ENCODE peak calls at places on chromosomes 13 and 19, in ten cellular contexts. One of them, this sample, is unnamed.

GRCh38 chr19:41699968-41700323 is 8.5 kb upstream of the CEACAM5 start:
- DNase-seq in Peyer's patch: no peak
- DNase-seq in BJ: no peak
- DNase-seq in body of pancreas: no peak
- DNase-seq in CD4-positive, alpha-beta T cell: no peak
- DNase-seq in foreskin keratinocyte: no peak
- DNase-seq in fibroblast of pulmonary artery: no peak
- DNase-seq in tibial artery: no peak
- DNase-seq in OCI-LY7: no peak
- DNase-seq in HFF-Myc: no peak
- DNase-seq in this sample: no peak

GRCh38 chr13:43145556-43145955 is 122.2 kb downstream of the DNAJC15 start:
- DNase-seq in fibroblast of pulmonary artery: no peak
- DNase-seq in tibial artery: no peak
- DNase-seq in foreskin keratinocyte: no peak
- DNase-seq in OCI-LY7: no peak
- DNase-seq in body of pancreas: no peak
- DNase-seq in BJ: no peak
- DNase-seq in CD4-positive, alpha-beta T cell: no peak
- DNase-seq in HFF-Myc: no peak
- DNase-seq in Peyer's patch: no peak
- DNase-seq in this sample: no peak

GRCh38 chr13:25171517-25172302 is at the start of gene AMER2:
- DNase-seq in Peyer's patch: no peak
- DNase-seq in body of pancreas: peak
- DNase-seq in CD4-positive, alpha-beta T cell: no peak
- DNase-seq in OCI-LY7: no peak
- DNase-seq in BJ: no peak
- DNase-seq in foreskin keratinocyte: no peak
- DNase-seq in fibroblast of pulmonary artery: peak
- DNase-seq in tibial artery: no peak
- DNase-seq in HFF-Myc: no peak
- DNase-seq in this sample: peak

GRCh38 chr19:7376151-7376852 is 27.6 kb downstream of the ARHGEF18 start:
- DNase-seq in Peyer's patch: peak
- DNase-seq in body of pancreas: no peak
- DNase-seq in CD4-positive, alpha-beta T cell: no peak
- DNase-seq in foreskin keratinocyte: peak
- DNase-seq in tibial artery: no peak
- DNase-seq in OCI-LY7: no peak
- DNase-seq in HFF-Myc: no peak
- DNase-seq in BJ: no peak
- DNase-seq in fibroblast of pulmonary artery: no peak
- DNase-seq in this sample: no peak

GRCh38 chr13:112764864-112765561 is 75.2 kb downstream of the ATP11A start:
- DNase-seq in BJ: no peak
- DNase-seq in body of pancreas: no peak
- DNase-seq in Peyer's patch: peak
- DNase-seq in tibial artery: no peak
- DNase-seq in fibroblast of pulmonary artery: no peak
- DNase-seq in HFF-Myc: no peak
- DNase-seq in foreskin keratinocyte: no peak
- DNase-seq in OCI-LY7: no peak
- DNase-seq in CD4-positive, alpha-beta T cell: no peak
- DNase-seq in this sample: no peak

GRCh38 chr13:34543836-34544235 is 398.2 kb upstream of the NBEA start:
- DNase-seq in BJ: no peak
- DNase-seq in foreskin keratinocyte: no peak
- DNase-seq in CD4-positive, alpha-beta T cell: no peak
- DNase-seq in OCI-LY7: no peak
- DNase-seq in fibroblast of pulmonary artery: no peak
- DNase-seq in Peyer's patch: no peak
- DNase-seq in tibial artery: no peak
- DNase-seq in HFF-Myc: no peak
- DNase-seq in body of pancreas: no peak
- DNase-seq in this sample: no peak

GRCh38 chr13:113545455-113545930 is 39.1 kb upstream of the TFDP1 start:
- DNase-seq in fibroblast of pulmonary artery: no peak
- DNase-seq in CD4-positive, alpha-beta T cell: no peak
- DNase-seq in BJ: peak
- DNase-seq in Peyer's patch: peak
- DNase-seq in HFF-Myc: peak
- DNase-seq in foreskin keratinocyte: peak
- DNase-seq in tibial artery: peak
- DNase-seq in OCI-LY7: no peak
- DNase-seq in body of pancreas: no peak
- DNase-seq in this sample: no peak

GRCh38 chr13:25378528-25378927 is 6.8 kb downstream of the ATP8A2 start:
- DNase-seq in OCI-LY7: no peak
- DNase-seq in CD4-positive, alpha-beta T cell: no peak
- DNase-seq in BJ: no peak
- DNase-seq in Peyer's patch: no peak
- DNase-seq in HFF-Myc: no peak
- DNase-seq in foreskin keratinocyte: no peak
- DNase-seq in body of pancreas: no peak
- DNase-seq in tibial artery: no peak
- DNase-seq in fibroblast of pulmonary artery: no peak
- DNase-seq in this sample: no peak

GRCh38 chr13:109673477-109673876 is 112.9 kb downstream of the IRS2 start:
- DNase-seq in BJ: no peak
- DNase-seq in CD4-positive, alpha-beta T cell: no peak
- DNase-seq in HFF-Myc: no peak
- DNase-seq in Peyer's patch: no peak
- DNase-seq in fibroblast of pulmonary artery: no peak
- DNase-seq in tibial artery: no peak
- DNase-seq in body of pancreas: no peak
- DNase-seq in OCI-LY7: no peak
- DNase-seq in foreskin keratinocyte: no peak
- DNase-seq in this sample: no peak

GRCh38 chr13:51844862-51845573 is at the start of gene TMEM272:
- DNase-seq in foreskin keratinocyte: no peak
- DNase-seq in Peyer's patch: peak
- DNase-seq in fibroblast of pulmonary artery: peak
- DNase-seq in CD4-positive, alpha-beta T cell: no peak
- DNase-seq in OCI-LY7: peak
- DNase-seq in tibial artery: no peak
- DNase-seq in body of pancreas: peak
- DNase-seq in BJ: no peak
- DNase-seq in HFF-Myc: no peak
- DNase-seq in this sample: peak

GRCh38 chr13:44193731-44194130 is 179.9 kb upstream of the SERP2 start:
- DNase-seq in CD4-positive, alpha-beta T cell: no peak
- DNase-seq in BJ: no peak
- DNase-seq in foreskin keratinocyte: no peak
- DNase-seq in body of pancreas: no peak
- DNase-seq in Peyer's patch: no peak
- DNase-seq in tibial artery: no peak
- DNase-seq in HFF-Myc: no peak
- DNase-seq in OCI-LY7: no peak
- DNase-seq in fibroblast of pulmonary artery: no peak
- DNase-seq in this sample: no peak

GRCh38 chr13:44189085-44189484 is 184.5 kb upstream of the SERP2 start:
- DNase-seq in OCI-LY7: no peak
- DNase-seq in BJ: no peak
- DNase-seq in body of pancreas: no peak
- DNase-seq in foreskin keratinocyte: no peak
- DNase-seq in CD4-positive, alpha-beta T cell: no peak
- DNase-seq in tibial artery: no peak
- DNase-seq in fibroblast of pulmonary artery: no peak
- DNase-seq in HFF-Myc: no peak
- DNase-seq in Peyer's patch: no peak
- DNase-seq in this sample: no peak

GRCh38 chr13:44191103-44191502 is 182.5 kb upstream of the SERP2 start:
- DNase-seq in Peyer's patch: no peak
- DNase-seq in tibial artery: no peak
- DNase-seq in OCI-LY7: no peak
- DNase-seq in body of pancreas: no peak
- DNase-seq in BJ: no peak
- DNase-seq in HFF-Myc: no peak
- DNase-seq in fibroblast of pulmonary artery: no peak
- DNase-seq in foreskin keratinocyte: no peak
- DNase-seq in CD4-positive, alpha-beta T cell: no peak
- DNase-seq in this sample: no peak

GRCh38 chr13:44188257-44188656 is 185.4 kb upstream of the SERP2 start:
- DNase-seq in foreskin keratinocyte: peak
- DNase-seq in Peyer's patch: no peak
- DNase-seq in HFF-Myc: no peak
- DNase-seq in body of pancreas: no peak
- DNase-seq in OCI-LY7: no peak
- DNase-seq in CD4-positive, alpha-beta T cell: no peak
- DNase-seq in tibial artery: no peak
- DNase-seq in BJ: no peak
- DNase-seq in fibroblast of pulmonary artery: peak
- DNase-seq in this sample: no peak

GRCh38 chr13:44191504-44192171 is 182.0 kb upstream of the SERP2 start:
- DNase-seq in Peyer's patch: no peak
- DNase-seq in foreskin keratinocyte: no peak
- DNase-seq in HFF-Myc: peak
- DNase-seq in BJ: peak
- DNase-seq in tibial artery: peak
- DNase-seq in OCI-LY7: peak
- DNase-seq in body of pancreas: peak
- DNase-seq in fibroblast of pulmonary artery: peak
- DNase-seq in CD4-positive, alpha-beta T cell: peak
- DNase-seq in this sample: peak
- TF ChIP-seq CTCF in Peyer's patch: peak
- TF ChIP-seq CTCF in foreskin keratinocyte: peak
- TF ChIP-seq CTCF in HFF-Myc: peak
- TF ChIP-seq CTCF in BJ: peak
- TF ChIP-seq CTCF in tibial artery: peak
- TF ChIP-seq CTCF in OCI-LY7: peak
- TF ChIP-seq CTCF in body of pancreas: peak
- TF ChIP-seq CTCF in fibroblast of pulmonary artery: peak
- TF ChIP-seq CTCF in CD4-positive, alpha-beta T cell: peak
- TF ChIP-seq CTCF in this sample: peak

DNA sequence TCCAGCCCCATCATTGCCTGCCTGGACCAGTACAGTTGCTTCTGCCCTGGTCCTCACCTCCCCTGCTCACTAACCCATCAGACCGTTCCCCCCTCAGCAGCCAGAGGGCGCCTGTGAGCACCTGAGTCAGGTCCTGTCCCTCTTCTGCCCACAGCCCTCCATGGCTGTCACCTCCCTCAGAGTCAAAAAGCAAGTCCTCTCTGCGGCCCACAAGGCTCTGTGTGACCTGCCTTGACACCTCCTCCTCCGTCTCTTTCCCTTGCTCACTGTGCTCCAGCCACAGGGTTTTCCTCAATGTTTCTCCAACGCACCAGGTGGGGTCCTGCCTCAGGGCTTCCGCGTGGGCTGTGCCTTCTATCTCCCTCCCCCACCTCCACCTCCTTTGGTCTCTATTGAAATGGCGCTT is 29.4 kb upstream of the PTPRS start:
- DNase-seq in tibial artery: no peak
- DNase-seq in CD4-positive, alpha-beta T cell: peak
- DNase-seq in BJ: no peak
- DNase-seq in HFF-Myc: no peak
- DNase-seq in fibroblast of pulmonary artery: peak
- DNase-seq in body of pancreas: peak
- DNase-seq in OCI-LY7: peak
- DNase-seq in foreskin keratinocyte: no peak
- DNase-seq in Peyer's patch: peak
- DNase-seq in this sample: peak
- TF ChIP-seq CTCF in tibial artery: no peak
- TF ChIP-seq CTCF in CD4-positive, alpha-beta T cell: peak
- TF ChIP-seq CTCF in BJ: peak
- TF ChIP-seq CTCF in HFF-Myc: peak
- TF ChIP-seq CTCF in fibroblast of pulmonary artery: peak
- TF ChIP-seq CTCF in body of pancreas: peak
- TF ChIP-seq CTCF in OCI-LY7: peak
- TF ChIP-seq CTCF in foreskin keratinocyte: peak
- TF ChIP-seq CTCF in Peyer's patch: no peak
- TF ChIP-seq CTCF in this sample: peak

GRCh38 chr13:29677627-29678026 is 82.1 kb upstream of the SLC7A1 start:
- DNase-seq in fibroblast of pulmonary artery: no peak
- DNase-seq in CD4-positive, alpha-beta T cell: no peak
- DNase-seq in OCI-LY7: no peak
- DNase-seq in tibial artery: no peak
- DNase-seq in BJ: no peak
- DNase-seq in foreskin keratinocyte: peak
- DNase-seq in body of pancreas: no peak
- DNase-seq in Peyer's patch: no peak
- DNase-seq in HFF-Myc: no peak
- DNase-seq in this sample: no peak
- TF ChIP-seq CTCF in fibroblast of pulmonary artery: no peak
- TF ChIP-seq CTCF in CD4-positive, alpha-beta T cell: no peak
- TF ChIP-seq CTCF in OCI-LY7: no peak
- TF ChIP-seq CTCF in tibial artery: no peak
- TF ChIP-seq CTCF in BJ: no peak
- TF ChIP-seq CTCF in foreskin keratinocyte: no peak
- TF ChIP-seq CTCF in body of pancreas: no peak
- TF ChIP-seq CTCF in Peyer's patch: no peak
- TF ChIP-seq CTCF in HFF-Myc: no peak
- TF ChIP-seq CTCF in this sample: no peak

DNA sequence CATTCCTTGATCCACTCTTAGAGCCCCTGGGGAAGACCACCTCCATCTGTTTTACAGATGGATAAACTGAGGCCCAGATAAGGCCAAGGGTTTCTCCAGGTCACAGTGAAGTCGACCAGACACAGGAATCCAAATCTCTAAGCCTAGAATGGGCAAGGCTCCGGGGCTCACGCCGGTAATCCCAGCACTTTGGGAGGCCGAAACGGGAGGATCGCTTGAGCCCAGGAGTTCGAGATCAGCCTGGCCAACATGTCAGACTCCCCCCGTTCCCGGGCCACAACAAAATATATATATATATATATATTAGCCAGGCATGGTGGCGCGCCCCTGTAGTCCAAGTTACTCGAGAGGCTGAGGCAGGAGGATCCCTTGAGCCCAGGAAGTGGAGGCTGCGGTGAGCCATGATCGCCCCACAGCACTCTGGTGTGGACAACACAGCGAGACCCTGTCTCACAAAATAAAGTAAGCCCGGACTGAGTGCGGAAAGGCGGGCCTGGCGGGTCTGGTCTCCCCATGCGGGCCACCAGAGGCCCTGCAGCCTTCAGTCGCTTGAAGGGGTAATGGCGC is 615 bp upstream of the RPL13A start:
- DNase-seq in CD4-positive, alpha-beta T cell: no peak
- DNase-seq in body of pancreas: no peak
- DNase-seq in HFF-Myc: no peak
- DNase-seq in Peyer's patch: no peak
- DNase-seq in foreskin keratinocyte: no peak
- DNase-seq in tibial artery: peak
- DNase-seq in OCI-LY7: no peak
- DNase-seq in BJ: no peak
- DNase-seq in fibroblast of pulmonary artery: no peak
- DNase-seq in this sample: no peak
- TF ChIP-seq CTCF in CD4-positive, alpha-beta T cell: no peak
- TF ChIP-seq CTCF in body of pancreas: no peak
- TF ChIP-seq CTCF in HFF-Myc: no peak
- TF ChIP-seq CTCF in Peyer's patch: no peak
- TF ChIP-seq CTCF in foreskin keratinocyte: peak
- TF ChIP-seq CTCF in tibial artery: no peak
- TF ChIP-seq CTCF in OCI-LY7: no peak
- TF ChIP-seq CTCF in BJ: no peak
- TF ChIP-seq CTCF in fibroblast of pulmonary artery: no peak
- TF ChIP-seq CTCF in this sample: no peak

GRCh38 chr19:58305065-58305931 is at the start of gene ERVK3-1:
- DNase-seq in OCI-LY7: peak
- DNase-seq in body of pancreas: peak
- DNase-seq in foreskin keratinocyte: peak
- DNase-seq in Peyer's patch: peak
- DNase-seq in BJ: peak
- DNase-seq in HFF-Myc: peak
- DNase-seq in tibial artery: peak
- DNase-seq in fibroblast of pulmonary artery: peak
- DNase-seq in CD4-positive, alpha-beta T cell: peak
- DNase-seq in this sample: peak
- TF ChIP-seq CTCF in OCI-LY7: no peak
- TF ChIP-seq CTCF in body of pancreas: peak
- TF ChIP-seq CTCF in foreskin keratinocyte: no peak
- TF ChIP-seq CTCF in Peyer's patch: peak
- TF ChIP-seq CTCF in BJ: peak
- TF ChIP-seq CTCF in HFF-Myc: no peak
- TF ChIP-seq CTCF in tibial artery: peak
- TF ChIP-seq CTCF in fibroblast of pulmonary artery: no peak
- TF ChIP-seq CTCF in CD4-positive, alpha-beta T cell: no peak
- TF ChIP-seq CTCF in this sample: no peak